ENCODE peak calls at places on chromosome 14, in four cellular contexts. One of them, this sample, is unnamed. For H3K9me3 and H3K27me3, the result is how much of the 10 kb centered on the place peaks cover.

GRCh38 chr14:65810326-65810725 is 397.8 kb downstream of the FUT8 start:
- DNase-seq in naive thymus-derived CD4-positive, alpha-beta T cell: no peak
- DNase-seq in ascending aorta: no peak
- DNase-seq in GM12878: no peak
- DNase-seq in this sample: no peak

GRCh38 chr14:89881839-89882238 is 72.7 kb downstream of the EFCAB11 start:
- DNase-seq in naive thymus-derived CD4-positive, alpha-beta T cell: no peak
- DNase-seq in ascending aorta: no peak
- DNase-seq in GM12878: no peak
- DNase-seq in this sample: no peak

GRCh38 chr14:63276492-63277342 is 42.0 kb downstream of the GPHB5 start:
- DNase-seq in naive thymus-derived CD4-positive, alpha-beta T cell: no peak
- DNase-seq in ascending aorta: no peak
- DNase-seq in GM12878: no peak
- DNase-seq in this sample: no peak

GRCh38 chr14:74302160-74302628 is 540 bp downstream of the ABCD4 start:
- DNase-seq in naive thymus-derived CD4-positive, alpha-beta T cell: peak
- DNase-seq in ascending aorta: no peak
- DNase-seq in GM12878: peak
- DNase-seq in this sample: no peak

GRCh38 chr14:64848239-64848638 is 31.5 kb downstream of the SPTB start:
- DNase-seq in naive thymus-derived CD4-positive, alpha-beta T cell: no peak
- DNase-seq in ascending aorta: no peak
- DNase-seq in GM12878: no peak
- DNase-seq in this sample: no peak

GRCh38 chr14:52918486-52918885 is 32.4 kb downstream of the FERMT2 start:
- DNase-seq in naive thymus-derived CD4-positive, alpha-beta T cell: peak
- DNase-seq in ascending aorta: no peak
- DNase-seq in GM12878: peak
- DNase-seq in this sample: no peak

GRCh38 chr14:105888151-105888550 is 361.8 kb downstream of the TMEM121 start:
- DNase-seq in naive thymus-derived CD4-positive, alpha-beta T cell: no peak
- DNase-seq in ascending aorta: no peak
- DNase-seq in GM12878: no peak
- DNase-seq in this sample: no peak

GRCh38 chr14:90375934-90376333 is 20.9 kb upstream of the CALM1 start:
- DNase-seq in naive thymus-derived CD4-positive, alpha-beta T cell: no peak
- DNase-seq in ascending aorta: no peak
- DNase-seq in GM12878: no peak
- DNase-seq in this sample: no peak

GRCh38 chr14:52296378-52296777 is 17.7 kb upstream of the PTGER2 start:
- DNase-seq in naive thymus-derived CD4-positive, alpha-beta T cell: no peak
- DNase-seq in ascending aorta: no peak
- DNase-seq in GM12878: no peak
- DNase-seq in this sample: no peak

GRCh38 chr14:94225460-94225989 is 51.4 kb downstream of the PPP4R4 start:
- DNase-seq in naive thymus-derived CD4-positive, alpha-beta T cell: no peak
- DNase-seq in ascending aorta: no peak
- DNase-seq in GM12878: no peak
- DNase-seq in this sample: no peak

GRCh38 chr14:35416108-35416750 is 11.7 kb upstream of the NFKBIA start:
- DNase-seq in naive thymus-derived CD4-positive, alpha-beta T cell: peak
- DNase-seq in ascending aorta: no peak
- DNase-seq in GM12878: peak
- DNase-seq in this sample: no peak

GRCh38 chr14:69358233-69358963 is 39.7 kb downstream of the ERH start:
- DNase-seq in naive thymus-derived CD4-positive, alpha-beta T cell: no peak
- DNase-seq in ascending aorta: no peak
- DNase-seq in GM12878: no peak
- DNase-seq in this sample: no peak

GRCh38 chr14:70133461-70133860 is 55.3 kb downstream of the SLC8A3 start:
- DNase-seq in naive thymus-derived CD4-positive, alpha-beta T cell: no peak
- DNase-seq in ascending aorta: no peak
- DNase-seq in GM12878: no peak
- DNase-seq in this sample: no peak

GRCh38 chr14:60114881-60115280 is 23.2 kb downstream of the PCNX4 start:
- DNase-seq in naive thymus-derived CD4-positive, alpha-beta T cell: no peak
- DNase-seq in ascending aorta: no peak
- DNase-seq in GM12878: no peak
- DNase-seq in this sample: no peak

GRCh38 chr14:93716002-93716401 is 72.3 kb downstream of the PRIMA1 start:
- DNase-seq in naive thymus-derived CD4-positive, alpha-beta T cell: no peak
- DNase-seq in ascending aorta: no peak
- DNase-seq in GM12878: no peak
- DNase-seq in this sample: no peak

GRCh38 chr14:72879431-72879830 is 14.5 kb downstream of the DPF3 start:
- DNase-seq in naive thymus-derived CD4-positive, alpha-beta T cell: no peak
- DNase-seq in ascending aorta: no peak
- DNase-seq in GM12878: no peak
- DNase-seq in this sample: no peak

GRCh38 chr14:22838631-22839041 is 2.3 kb downstream of the MMP14 start:
- DNase-seq in naive thymus-derived CD4-positive, alpha-beta T cell: no peak
- DNase-seq in ascending aorta: peak
- DNase-seq in GM12878: no peak
- DNase-seq in this sample: no peak

GRCh38 chr14:89270439-89271227 is 146.4 kb downstream of the FOXN3 start:
- DNase-seq in naive thymus-derived CD4-positive, alpha-beta T cell: no peak
- DNase-seq in ascending aorta: peak
- DNase-seq in GM12878: peak
- DNase-seq in this sample: no peak

GRCh38 chr14:69328317-69328716 is 68.4 kb downstream of the GALNT16 start:
- DNase-seq in naive thymus-derived CD4-positive, alpha-beta T cell: no peak
- DNase-seq in ascending aorta: peak
- DNase-seq in GM12878: no peak
- DNase-seq in this sample: no peak

GRCh38 chr14:64954491-64955240 is 12.1 kb upstream of the GPX2 start:
- DNase-seq in naive thymus-derived CD4-positive, alpha-beta T cell: no peak
- DNase-seq in ascending aorta: no peak
- DNase-seq in GM12878: no peak
- DNase-seq in this sample: no peak

GRCh38 chr14:99838555-99839193 is 45.5 kb downstream of the EML1 start:
- DNase-seq in naive thymus-derived CD4-positive, alpha-beta T cell: no peak
- DNase-seq in ascending aorta: no peak
- DNase-seq in GM12878: no peak
- DNase-seq in this sample: no peak

GRCh38 chr14:51959928-51960327 is 29.4 kb upstream of the RTRAF start:
- DNase-seq in naive thymus-derived CD4-positive, alpha-beta T cell: no peak
- DNase-seq in ascending aorta: no peak
- DNase-seq in GM12878: no peak
- DNase-seq in this sample: no peak

GRCh38 chr14:39492267-39492666 is 60.0 kb upstream of the FBXO33 start:
- DNase-seq in naive thymus-derived CD4-positive, alpha-beta T cell: no peak
- DNase-seq in ascending aorta: no peak
- DNase-seq in GM12878: no peak
- DNase-seq in this sample: no peak

GRCh38 chr14:94458096-94458495 is 5.5 kb upstream of the SERPINA11 start:
- DNase-seq in naive thymus-derived CD4-positive, alpha-beta T cell: no peak
- DNase-seq in ascending aorta: peak
- DNase-seq in GM12878: no peak
- DNase-seq in this sample: no peak

GRCh38 chr14:51398898-51399297 is 158.9 kb downstream of the TMX1 start:
- DNase-seq in naive thymus-derived CD4-positive, alpha-beta T cell: no peak
- DNase-seq in ascending aorta: no peak
- DNase-seq in GM12878: no peak
- DNase-seq in this sample: no peak

DNA sequence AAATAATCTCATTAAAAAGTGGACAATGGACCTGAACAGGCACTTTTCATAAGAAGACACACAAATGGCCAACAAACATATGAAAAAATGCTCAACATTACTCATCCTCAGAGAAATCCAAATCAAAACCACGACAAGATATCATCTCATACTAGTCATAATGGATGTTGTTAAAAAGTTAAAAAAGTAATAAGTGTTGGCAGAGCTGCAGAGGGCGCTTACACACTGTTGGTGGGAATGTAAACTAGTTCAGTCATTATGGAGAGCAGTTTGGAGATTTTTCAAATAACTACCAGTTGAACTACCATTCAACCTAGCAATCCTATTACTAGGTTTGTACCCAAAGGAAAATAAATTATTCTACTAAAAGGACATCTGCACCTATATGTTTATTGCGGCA is 47.2 kb downstream of the FOXG1 start:
- DNase-seq in naive thymus-derived CD4-positive, alpha-beta T cell: no peak
- DNase-seq in ascending aorta: no peak
- DNase-seq in GM12878: no peak
- DNase-seq in this sample: no peak
- H3K9me3 ChIP-seq in naive thymus-derived CD4-positive, alpha-beta T cell: under half
- H3K9me3 ChIP-seq in ascending aorta: under half
- H3K9me3 ChIP-seq in GM12878: under half
- H3K9me3 ChIP-seq in this sample: under half

GRCh38 chr14:76389841-76390240 is 13.9 kb downstream of the ESRRB start:
- DNase-seq in naive thymus-derived CD4-positive, alpha-beta T cell: no peak
- DNase-seq in ascending aorta: no peak
- DNase-seq in GM12878: no peak
- DNase-seq in this sample: no peak
- H3K27me3 ChIP-seq in naive thymus-derived CD4-positive, alpha-beta T cell: under half
- H3K27me3 ChIP-seq in ascending aorta: under half
- H3K27me3 ChIP-seq in GM12878: under half
- H3K27me3 ChIP-seq in this sample: under half

GRCh38 chr14:61698216-61698980 is 3.1 kb downstream of the HIF1A start:
- DNase-seq in naive thymus-derived CD4-positive, alpha-beta T cell: no peak
- DNase-seq in ascending aorta: no peak
- DNase-seq in GM12878: no peak
- DNase-seq in this sample: no peak

GRCh38 chr14:61701946-61702345 is 6.6 kb downstream of the HIF1A start:
- DNase-seq in naive thymus-derived CD4-positive, alpha-beta T cell: no peak
- DNase-seq in ascending aorta: no peak
- DNase-seq in GM12878: no peak
- DNase-seq in this sample: no peak

GRCh38 chr14:61696753-61697318 is 1.5 kb downstream of the HIF1A start:
- DNase-seq in naive thymus-derived CD4-positive, alpha-beta T cell: no peak
- DNase-seq in ascending aorta: no peak
- DNase-seq in GM12878: no peak
- DNase-seq in this sample: no peak

GRCh38 chr14:61700104-61700886 is 5.0 kb downstream of the HIF1A start:
- DNase-seq in naive thymus-derived CD4-positive, alpha-beta T cell: no peak
- DNase-seq in ascending aorta: no peak
- DNase-seq in GM12878: no peak
- DNase-seq in this sample: no peak

GRCh38 chr14:61699092-61699491 is 3.8 kb downstream of the HIF1A start:
- DNase-seq in naive thymus-derived CD4-positive, alpha-beta T cell: no peak
- DNase-seq in ascending aorta: no peak
- DNase-seq in GM12878: no peak
- DNase-seq in this sample: no peak
- H3K4me3 ChIP-seq in naive thymus-derived CD4-positive, alpha-beta T cell: peak
- H3K4me3 ChIP-seq in ascending aorta: peak
- H3K4me3 ChIP-seq in GM12878: peak
- H3K4me3 ChIP-seq in this sample: no peak

DNA sequence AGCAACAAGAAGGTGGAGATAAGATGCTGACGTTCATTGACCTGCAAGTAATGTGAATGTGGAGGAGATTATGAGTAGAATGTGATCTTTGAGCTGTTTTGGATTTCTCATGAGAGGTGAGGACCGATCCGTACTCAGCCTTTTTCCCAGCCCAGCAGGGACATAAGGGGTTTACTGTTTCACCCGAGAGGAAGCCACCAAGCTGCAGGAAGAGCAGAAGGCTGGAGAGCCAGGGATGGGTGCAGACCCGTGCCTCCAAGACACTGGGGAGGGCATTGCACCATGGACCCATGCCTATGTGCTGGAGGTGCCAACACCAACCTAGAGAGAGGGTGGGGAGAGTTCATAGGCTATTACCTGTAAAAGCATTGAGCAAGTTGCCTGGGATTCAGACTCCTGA is 206.0 kb upstream of the DIO3 start:
- DNase-seq in naive thymus-derived CD4-positive, alpha-beta T cell: no peak
- DNase-seq in ascending aorta: peak
- DNase-seq in GM12878: no peak
- DNase-seq in this sample: no peak
- H3K9me3 ChIP-seq in naive thymus-derived CD4-positive, alpha-beta T cell: under half
- H3K9me3 ChIP-seq in ascending aorta: under half
- H3K9me3 ChIP-seq in GM12878: under half
- H3K9me3 ChIP-seq in this sample: under half

GRCh38 chr14:57637901-57638300 is 144.2 kb upstream of the CCDC198 start:
- DNase-seq in naive thymus-derived CD4-positive, alpha-beta T cell: no peak
- DNase-seq in ascending aorta: no peak
- DNase-seq in GM12878: no peak
- DNase-seq in this sample: no peak

GRCh38 chr14:57632649-57633048 is 139.0 kb upstream of the CCDC198 start:
- DNase-seq in naive thymus-derived CD4-positive, alpha-beta T cell: no peak
- DNase-seq in ascending aorta: no peak
- DNase-seq in GM12878: no peak
- DNase-seq in this sample: no peak

DNA sequence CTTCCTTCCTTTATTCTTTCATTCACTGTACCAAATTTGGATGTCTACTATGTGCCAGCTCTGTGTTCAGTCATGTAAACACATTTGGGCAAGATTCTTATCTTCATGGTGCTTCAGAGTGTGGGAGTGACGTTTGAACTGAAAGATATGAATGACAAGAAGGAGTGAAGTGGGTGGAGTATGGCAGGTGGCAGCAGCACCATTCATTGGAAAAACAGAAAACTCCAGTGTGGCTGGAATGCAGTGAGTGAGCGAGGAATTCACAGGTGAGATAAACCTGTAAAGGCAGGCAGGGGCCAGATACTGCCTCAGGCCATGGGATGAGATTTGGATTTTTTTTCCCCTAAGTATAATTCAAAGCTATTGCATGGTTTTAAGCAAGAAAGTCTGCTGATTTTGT is 140.7 kb upstream of the CCDC198 start:
- DNase-seq in naive thymus-derived CD4-positive, alpha-beta T cell: no peak
- DNase-seq in ascending aorta: no peak
- DNase-seq in GM12878: no peak
- DNase-seq in this sample: no peak
- H3K27me3 ChIP-seq in naive thymus-derived CD4-positive, alpha-beta T cell: under half
- H3K27me3 ChIP-seq in ascending aorta: under half
- H3K27me3 ChIP-seq in GM12878: under half
- H3K27me3 ChIP-seq in this sample: under half